ENCODE peak calls at places on chromosomes 13 and 19, in nine cellular contexts. E is body of pancreas, X is uterus, D is A549, Y is sigmoid colon, C is heart left ventricle, S is stomach, K is suprapubic skin, Q is breast epithelium. T is an unnamed sample.

GRCh38 chr13:109336730-109337129 is 449.7 kb downstream of the IRS2 start:
- DNase-seq in E (no peak), X (no peak), D (peak; percentile 52), Y (no peak), C (no peak), S (no peak), K (no peak), Q (no peak), T (no peak)

GRCh38 chr13:109687559-109688448 is 98.6 kb downstream of the IRS2 start:
- DNase-seq in E (no peak), X (no peak), D (no peak), Y (no peak), C (no peak), S (no peak), K (no peak), Q (no peak), T (no peak)

GRCh38 chr13:85650613-85651012 is 148.6 kb downstream of the SLITRK6 start:
- DNase-seq in E (no peak), X (no peak), D (no peak), Y (no peak), C (no peak), S (no peak), K (no peak), Q (no peak), T (no peak)

GRCh38 chr19:37691881-37692504 is 27.6 kb downstream of the ZNF607 start:
- DNase-seq in E (peak; percentile 54), X (peak; percentile 80), D (no peak), Y (peak; percentile 90), C (peak; percentile 87), S (peak; percentile 63), K (peak; percentile 88), Q (peak; percentile 46), T (peak; percentile 49)

GRCh38 chr19:13022111-13022858 is 27.0 kb downstream of the NFIX start:
- DNase-seq in E (no peak), X (peak; percentile 59), D (no peak), Y (peak; percentile 87), C (no peak), S (no peak), K (no peak), Q (no peak), T (no peak)

GRCh38 chr13:39692650-39693438 is 37.4 kb downstream of the COG6 start:
- DNase-seq in E (no peak), X (no peak), D (no peak), Y (no peak), C (no peak), S (no peak), K (no peak), Q (no peak), T (no peak)

GRCh38 chr19:57803594-57804325 is 11.0 kb downstream of the ZNF552 start:
- DNase-seq in E (no peak), X (peak; percentile 23), D (no peak), Y (no peak), C (no peak), S (peak; percentile 43), K (peak; percentile 15), Q (no peak), T (no peak)

GRCh38 chr19:4454952-4455738 is 2.4 kb downstream of the UBXN6 start:
- DNase-seq in E (no peak), X (peak; percentile 69), D (no peak), Y (no peak), C (no peak), S (no peak), K (no peak), Q (no peak), T (peak; percentile 6)

GRCh38 chr19:4910594-4911273 is 1.4 kb downstream of the UHRF1 start:
- DNase-seq in E (no peak), X (no peak), D (peak; percentile 45), Y (no peak), C (no peak), S (no peak), K (no peak), Q (no peak), T (no peak)

GRCh38 chr13:51557423-51557822 is 26.8 kb upstream of the WDFY2 start:
- DNase-seq in E (no peak), X (no peak), D (no peak), Y (no peak), C (no peak), S (no peak), K (no peak), Q (no peak), T (no peak)

GRCh38 chr19:35332817-35333216 is 3.8 kb downstream of the CD22 start:
- DNase-seq in E (no peak), X (no peak), D (no peak), Y (no peak), C (no peak), S (no peak), K (no peak), Q (no peak), T (no peak)

GRCh38 chr19:48496959-48497727 is 14.5 kb downstream of the LMTK3 start:
- DNase-seq in E (no peak), X (no peak), D (no peak), Y (no peak), C (no peak), S (no peak), K (no peak), Q (no peak), T (no peak)

GRCh38 chr13:39100996-39101751 is 62.9 kb downstream of the NHLRC3 start:
- DNase-seq in E (no peak), X (no peak), D (no peak), Y (no peak), C (no peak), S (no peak), K (no peak), Q (no peak), T (no peak)

GRCh38 chr19:2819540-2820111 is at the start of gene ZNF554:
- DNase-seq in E (peak; percentile 98), X (peak; percentile 96), D (peak; percentile 95), Y (peak; percentile 98), C (peak; percentile 96), S (peak; percentile 99), K (peak; percentile 98), Q (peak; percentile 95), T (peak; percentile 98)
- TF ChIP-seq POLR2A in E (peak; percentile 35), X (peak; percentile 60), D (peak; percentile 43), Y (no peak), C (no peak), S (no peak), K (no peak), Q (no peak), T (no peak)

GRCh38 chr19:55406091-55406868 is 1.3 kb downstream of the UBE2S start:
- DNase-seq in E (no peak), X (no peak), D (no peak), Y (no peak), C (no peak), S (no peak), K (no peak), Q (no peak), T (no peak)

GRCh38 chr19:55408320-55408836 is 790 bp upstream of the UBE2S start:
- DNase-seq in E (no peak), X (no peak), D (no peak), Y (no peak), C (no peak), S (no peak), K (no peak), Q (peak; percentile 25), T (no peak)

GRCh38 chr19:55406869-55407624 is 541 bp downstream of the UBE2S start:
- DNase-seq in E (no peak), X (no peak), D (no peak), Y (no peak), C (peak; percentile 26), S (peak; percentile 46), K (no peak), Q (no peak), T (no peak)

GRCh38 chr19:55405638-55406037 is 1.9 kb downstream of the UBE2S start:
- DNase-seq in E (no peak), X (no peak), D (no peak), Y (no peak), C (no peak), S (no peak), K (no peak), Q (no peak), T (no peak)

GRCh38 chr19:55407625-55408319 is at the start of gene UBE2S:
- DNase-seq in E (peak; percentile 97), X (peak; percentile 98), D (peak; percentile 100), Y (peak; percentile 100), C (peak; percentile 99), S (peak; percentile 98), K (peak; percentile 100), Q (peak; percentile 98), T (peak; percentile 96)
- TF ChIP-seq POLR2A in E (peak; percentile 87), X (peak; percentile 95), D (peak; percentile 99), Y (peak; percentile 31), C (peak; percentile 70), S (no peak), K (peak; percentile 99), Q (peak; percentile 34), T (peak; percentile 97)

GRCh38 chr19:11505504-11506100 is at the start of gene ZNF653:
- DNase-seq in E (peak; percentile 95), X (peak; percentile 95), D (peak; percentile 91), Y (peak; percentile 97), C (peak; percentile 92), S (peak; percentile 94), K (peak; percentile 97), Q (peak; percentile 92), T (peak; percentile 96)
- TF ChIP-seq POLR2A in E (peak; percentile 38), X (peak; percentile 69), D (peak; percentile 28), Y (peak; percentile 24), C (no peak), S (no peak), K (peak; percentile 20), Q (no peak), T (peak; percentile 54)

GRCh38 chr19:16111160-16111908 is at the start of gene RAB8A:
- DNase-seq in E (peak; percentile 99), X (peak; percentile 100), D (peak; percentile 98), Y (peak; percentile 100), C (peak; percentile 99), S (peak; percentile 99), K (peak; percentile 99), Q (peak; percentile 100), T (peak; percentile 98)
- TF ChIP-seq POLR2A in E (no peak), X (peak; percentile 47), D (peak; percentile 50), Y (no peak), C (no peak), S (no peak), K (peak; percentile 47), Q (no peak), T (no peak)